ENCODE peak calls at places on chromosomes 2 and 18, in nine cellular contexts. V is naive B cell; I is heart left ventricle; K is NCI-H1092; E is KBM-7; Z is HFF-Myc; Q is HCT116; X is central memory CD4-positive, alpha-beta T cell; B is NCI-H510A treated with DMSO at 0.1 percent for 48 hours. A is an unnamed sample.
A peak's percentile ranks its signal among the peaks of the same experiment; 100 is the strongest.

GRCh38 chr2:221397179-221397578 is 174.9 kb downstream of the EPHA4 start:
- DNase-seq in V (no peak), I (no peak), K (no peak), E (no peak), Z (no peak), Q (no peak), X (no peak), B (no peak), A (no peak)

GRCh38 chr18:73980289-73980979 is 167.2 kb downstream of the FBXO15 start:
- DNase-seq in V (no peak), I (no peak), K (no peak), E (peak; percentile 35), Z (no peak), Q (peak; percentile 4), X (no peak), B (peak; percentile 25), A (no peak)

GRCh38 chr2:157404363-157404762 is 39.5 kb downstream of the CYTIP start:
- DNase-seq in V (peak; percentile 89), I (no peak), K (no peak), E (peak; percentile 49), Z (no peak), Q (no peak), X (peak; percentile 88), B (no peak), A (no peak)

GRCh38 chr2:29012211-29012681 is 31.1 kb downstream of the TOGARAM2 start:
- DNase-seq in V (peak; percentile 21), I (peak; percentile 93), K (no peak), E (peak; percentile 51), Z (no peak), Q (no peak), X (peak; percentile 40), B (no peak), A (peak; percentile 91)

GRCh38 chr2:238929242-238930081 is 81.6 kb downstream of the TWIST2 start:
- DNase-seq in V (no peak), I (peak; percentile 64), K (no peak), E (no peak), Z (no peak), Q (no peak), X (no peak), B (no peak), A (no peak)

GRCh38 chr2:225130093-225130492 is 87.8 kb upstream of the DOCK10 start:
- DNase-seq in V (no peak), I (no peak), K (no peak), E (no peak), Z (no peak), Q (no peak), X (no peak), B (no peak), A (no peak)

GRCh38 chr18:31679133-31679731 is 5.1 kb downstream of the B4GALT6 start:
- DNase-seq in V (no peak), I (no peak), K (no peak), E (no peak), Z (no peak), Q (peak; percentile 63), X (no peak), B (no peak), A (no peak)

GRCh38 chr2:219497495-219498279 is 1.0 kb upstream of the GMPPA start:
- DNase-seq in V (no peak), I (peak; percentile 96), K (no peak), E (no peak), Z (no peak), Q (peak; percentile 56), X (peak; percentile 9), B (peak; percentile 29), A (no peak)

GRCh38 chr2:16728742-16729141 is 63.1 kb upstream of the CYRIA start:
- DNase-seq in V (no peak), I (no peak), K (no peak), E (no peak), Z (no peak), Q (no peak), X (no peak), B (no peak), A (no peak)

GRCh38 chr2:179910735-179911113 is 49.3 kb upstream of the ZNF385B start:
- DNase-seq in V (no peak), I (no peak), K (no peak), E (no peak), Z (no peak), Q (no peak), X (no peak), B (no peak), A (no peak)

GRCh38 chr2:109215866-109216265 is 86.9 kb downstream of the SH3RF3 start:
- DNase-seq in V (no peak), I (no peak), K (no peak), E (no peak), Z (no peak), Q (no peak), X (no peak), B (no peak), A (no peak)

A was measured in GF-D8.